ENCODE peak calls at places on chromosomes 6 and 20, in ten cellular contexts. D is prostate gland, A is K562, I is IMR-90, V is breast epithelium, H is transverse colon, T is sigmoid colon, G is esophagus squamous epithelium, Y is A549, R is uterus. C is an unnamed sample. For H3K9me3, the result is how much of the 10 kb centered on the place peaks cover.

GRCh38 chr20:47929368-47930115 is 144.3 kb upstream of the SULF2 start:
- DNase-seq in Y (no peak), T (no peak), D (no peak), G (no peak), I (peak), A (no peak), R (no peak), H (no peak), V (no peak), C (no peak)

GRCh38 chr6:143750945-143751344 is 73.2 kb downstream of the PHACTR2 start:
- DNase-seq in R (no peak), G (no peak), A (no peak), T (no peak), D (no peak), H (no peak), I (no peak), V (no peak), Y (no peak), C (no peak)

GRCh38 chr6:142932788-142933362 is 12.1 kb downstream of the HIVEP2 start:
- DNase-seq in G (no peak), H (no peak), D (no peak), Y (no peak), A (no peak), V (no peak), T (no peak), I (no peak), R (no peak), C (no peak)

GRCh38 chr6:35248300-35248699 is 11.2 kb upstream of the ZNF76 start:
- DNase-seq in Y (peak), V (no peak), A (no peak), H (no peak), I (peak), T (no peak), D (no peak), R (no peak), G (no peak), C (no peak)

GRCh38 chr6:16625319-16626240 is 135.7 kb downstream of the ATXN1 start:
- DNase-seq in I (peak), G (no peak), R (no peak), V (no peak), H (no peak), D (no peak), Y (peak), T (no peak), A (no peak), C (no peak)

GRCh38 chr6:15250440-15251168 is 4.7 kb downstream of the JARID2 start:
- DNase-seq in A (no peak), T (no peak), Y (no peak), H (no peak), R (no peak), D (no peak), G (no peak), V (no peak), I (no peak), C (no peak)

GRCh38 chr6:38985839-38986238 is 62.7 kb upstream of the GLP1R start:
- DNase-seq in V (no peak), G (no peak), H (no peak), I (no peak), A (no peak), T (no peak), R (no peak), D (no peak), Y (no peak), C (no peak)

GRCh38 chr6:110878751-110879539 is 4.4 kb downstream of the AMD1 start:
- DNase-seq in I (peak), R (no peak), H (peak), Y (peak), G (no peak), V (no peak), D (peak), T (no peak), A (no peak), C (no peak)

GRCh38 chr6:125253881-125254280 is 47.9 kb downstream of the HDDC2 start:
- DNase-seq in D (no peak), H (no peak), R (no peak), A (no peak), G (no peak), I (no peak), Y (no peak), V (no peak), T (no peak), C (no peak)

GRCh38 chr20:46088409-46089075 is 1.2 kb downstream of the NCOA5 start:
- DNase-seq in G (no peak), A (peak), Y (peak), V (no peak), T (no peak), R (no peak), D (no peak), H (no peak), I (peak), C (no peak)

GRCh38 chr6:49097116-49097515 is 365.9 kb downstream of the MMUT start:
- DNase-seq in I (no peak), H (no peak), T (no peak), D (no peak), A (no peak), Y (no peak), R (no peak), V (no peak), G (no peak), C (no peak)

GRCh38 chr6:3648724-3649123 is 102.8 kb downstream of the PXDC1 start:
- DNase-seq in H (no peak), Y (no peak), D (no peak), T (no peak), A (no peak), V (no peak), R (no peak), G (no peak), I (no peak), C (no peak)

GRCh38 chr20:19074828-19075516 is 137.5 kb upstream of the SLC24A3 start:
- DNase-seq in H (no peak), Y (no peak), V (peak), R (no peak), G (no peak), A (no peak), D (no peak), T (no peak), I (no peak), C (no peak)

GRCh38 chr20:9963029-9963428 is 71.8 kb upstream of the ANKEF1 start:
- DNase-seq in T (no peak), H (no peak), I (no peak), V (no peak), R (no peak), A (no peak), D (no peak), G (no peak), Y (no peak), C (no peak)

GRCh38 chr20:33250666-33251065 is 14.9 kb downstream of the BPIFA1 start:
- DNase-seq in V (no peak), D (no peak), A (no peak), I (no peak), Y (no peak), R (no peak), H (no peak), G (no peak), T (no peak), C (no peak)

GRCh38 chr20:15818651-15819071 is 754.6 kb downstream of the KIF16B start:
- DNase-seq in I (no peak), A (no peak), V (no peak), T (no peak), Y (no peak), R (no peak), G (no peak), D (peak), H (no peak), C (no peak)

GRCh38 chr20:17694767-17695166 is 5.0 kb upstream of the BANF2 start:
- DNase-seq in R (no peak), V (no peak), T (peak), I (no peak), G (no peak), A (no peak), H (no peak), D (no peak), Y (no peak), C (no peak)

GRCh38 chr6:153553627-153554026 is 422.5 kb upstream of the RGS17 start:
- DNase-seq in Y (peak), I (no peak), G (no peak), A (no peak), R (no peak), D (no peak), T (no peak), H (no peak), V (no peak), C (no peak)
- TF ChIP-seq CTCF in Y (no peak), I (no peak), G (no peak), A (no peak), R (no peak), D (no peak), T (no peak), H (no peak), V (no peak), C (no peak)

DNA sequence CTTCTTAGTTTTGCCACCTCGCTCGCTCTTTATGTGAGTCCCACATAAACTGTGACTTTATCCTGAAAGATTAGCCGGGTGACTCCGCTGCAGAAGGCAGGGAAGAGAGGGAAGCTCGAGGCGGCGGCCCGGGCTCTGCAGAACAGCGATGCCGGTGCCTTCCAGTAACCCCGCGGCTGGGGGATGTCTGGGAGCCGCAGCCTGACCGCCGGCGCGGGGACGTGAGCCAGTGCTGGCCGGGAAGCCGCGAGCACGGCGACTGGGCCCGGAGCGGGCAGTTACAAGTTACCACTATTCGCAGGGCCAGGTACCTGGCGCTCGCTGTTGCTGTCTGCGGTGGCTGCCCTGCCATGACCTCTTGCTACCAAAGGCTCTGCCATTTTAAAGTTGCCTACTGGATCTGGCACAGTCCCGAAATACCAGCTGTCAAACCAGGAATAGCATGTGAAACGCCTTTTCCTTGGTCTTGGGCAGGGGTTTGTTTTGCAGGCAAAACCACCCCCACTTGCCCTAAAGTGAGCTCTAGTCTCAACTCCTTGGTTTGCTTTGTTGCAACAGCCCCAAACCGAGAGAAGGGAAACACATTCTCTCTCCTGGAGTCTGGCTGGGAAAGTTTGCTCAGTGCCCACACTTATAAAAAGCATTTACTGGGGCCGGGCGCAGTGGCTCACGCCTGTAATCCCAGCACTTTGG is 124.0 kb upstream of the SLC2A12 start:
- DNase-seq in R (peak), H (no peak), D (peak), V (no peak), T (peak), G (no peak), Y (no peak), I (peak), A (no peak), C (peak)
- TF ChIP-seq POLR2A in R (no peak), H (no peak), D (no peak), V (no peak), T (no peak), G (no peak), Y (no peak), I (no peak), A (no peak), C (peak)

GRCh38 chr20:31476313-31476623 is 1.2 kb downstream of the REM1 start:
- DNase-seq in V (no peak), T (no peak), I (no peak), H (no peak), D (no peak), R (no peak), Y (no peak), A (no peak), G (no peak), C (no peak)
- H3K9me3 ChIP-seq in V (under half), T (under half), I (under half), H (under half), D (under half), R (under half), Y (under half), A (under half), G (under half), C (under half)

DNA sequence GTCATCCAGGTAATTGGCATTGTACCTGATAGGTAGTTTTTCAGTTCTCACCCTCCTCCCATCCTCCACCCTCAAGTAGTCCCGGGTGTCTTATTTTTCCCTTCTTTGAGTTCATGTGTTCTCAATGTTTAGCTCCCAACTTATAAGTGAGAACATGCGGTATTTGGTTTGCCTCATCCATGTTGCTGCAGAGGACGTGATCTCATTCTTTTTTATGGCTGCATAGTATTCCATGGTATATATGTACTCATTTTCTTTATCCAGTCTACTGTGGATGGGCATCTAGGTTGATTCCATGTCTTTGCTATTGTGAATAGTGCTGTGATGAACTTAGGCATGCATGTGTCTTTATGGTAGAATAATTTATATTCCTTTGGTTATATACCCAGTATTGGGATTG is 45.8 kb downstream of the RPRD1B start:
- DNase-seq in D (no peak), G (no peak), A (no peak), Y (no peak), V (no peak), T (no peak), I (no peak), H (no peak), R (no peak), C (no peak)
- TF ChIP-seq CTCF in D (no peak), G (no peak), A (no peak), Y (no peak), V (no peak), T (no peak), I (no peak), H (no peak), R (no peak), C (no peak)

DNA sequence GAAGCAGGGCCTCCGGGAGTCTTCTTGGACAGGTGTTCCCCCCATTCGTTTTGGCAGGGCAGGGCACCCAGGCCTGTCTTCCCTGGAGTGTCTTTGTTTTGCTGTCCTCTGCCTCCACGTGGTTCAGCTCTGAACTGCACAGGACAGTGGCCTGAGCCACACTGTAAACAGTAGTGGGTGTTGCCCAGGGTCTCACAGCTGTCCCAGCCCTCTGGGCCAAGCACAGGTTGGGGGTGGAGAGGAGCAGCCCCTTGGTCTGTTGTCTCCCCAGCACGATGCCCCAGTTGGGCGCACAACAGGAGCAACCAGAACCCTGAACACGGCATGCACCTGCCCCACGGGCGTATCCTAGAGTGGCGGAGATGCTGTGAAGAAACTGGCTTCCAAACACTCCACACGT is 14.4 kb downstream of the CCDC167 start:
- DNase-seq in G (no peak), D (no peak), I (no peak), R (no peak), H (no peak), Y (peak), T (no peak), V (no peak), A (peak), C (no peak)
- TF ChIP-seq POLR2A in G (no peak), D (no peak), I (no peak), R (no peak), H (no peak), Y (no peak), T (no peak), V (no peak), A (no peak), C (no peak)

GRCh38 chr20:60035-60918 is 27.2 kb upstream of the DEFB125 start:
- DNase-seq in T (no peak), R (no peak), G (no peak), H (no peak), A (no peak), Y (peak), V (no peak), D (no peak), I (no peak), C (no peak)

GRCh38 chr20:62487-62886 is 25.0 kb upstream of the DEFB125 start:
- DNase-seq in Y (no peak), I (no peak), H (no peak), R (no peak), A (no peak), D (no peak), T (no peak), G (no peak), V (no peak), C (no peak)

GRCh38 chr20:61230-61629 is 26.2 kb upstream of the DEFB125 start:
- DNase-seq in Y (no peak), R (no peak), H (no peak), A (no peak), T (no peak), V (no peak), G (no peak), I (no peak), D (no peak), C (no peak)

GRCh38 chr20:64026-64603 is 23.4 kb upstream of the DEFB125 start:
- DNase-seq in R (no peak), Y (no peak), V (no peak), G (no peak), T (no peak), D (no peak), A (no peak), I (no peak), H (no peak), C (no peak)

DNA sequence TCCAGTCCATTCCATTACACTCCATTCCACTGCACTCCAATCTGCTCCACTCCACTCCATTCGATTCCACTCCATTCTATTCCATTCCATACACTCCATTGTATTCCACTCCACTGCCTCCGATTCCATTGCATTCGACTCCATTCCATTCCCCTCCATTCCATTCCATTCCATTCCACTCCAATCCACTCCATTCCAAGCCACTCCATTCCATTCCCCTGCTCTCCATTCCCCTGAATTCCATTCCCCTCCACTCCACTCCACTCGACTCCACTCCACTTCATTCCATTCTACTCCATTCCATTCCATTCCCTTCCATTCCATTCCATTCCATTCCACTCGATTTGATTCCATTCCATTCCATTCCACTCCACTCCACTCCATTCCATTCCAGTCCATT is 25.7 kb upstream of the DEFB125 start:
- DNase-seq in T (no peak), A (no peak), V (no peak), I (no peak), G (no peak), H (no peak), D (no peak), Y (peak), R (no peak), C (no peak)
- H3K9me3 ChIP-seq in T (under half), A (under half), V (under half), I (under half), G (under half), H (under half), D (under half), Y (under half), R (under half), C (under half)

GRCh38 chr6:122772724-122773123 is 6.8 kb upstream of the FABP7 start:
- DNase-seq in H (no peak), A (no peak), G (no peak), R (no peak), T (no peak), V (no peak), Y (no peak), I (no peak), D (no peak), C (no peak)
- TF ChIP-seq CTCF in H (no peak), A (no peak), G (peak), R (no peak), T (no peak), V (no peak), Y (no peak), I (no peak), D (no peak), C (no peak)

GRCh38 chr6:43231735-43232450 is 2.6 kb upstream of the DNPH1 start:
- DNase-seq in D (no peak), H (no peak), I (no peak), T (no peak), G (no peak), V (no peak), R (no peak), A (no peak), Y (no peak), C (no peak)

GRCh38 chr6:43226192-43226851 is 3.0 kb downstream of the DNPH1 start:
- DNase-seq in G (no peak), H (no peak), Y (no peak), I (no peak), A (no peak), D (no peak), T (peak), R (no peak), V (no peak), C (no peak)

GRCh38 chr6:43231053-43231452 is 1.8 kb upstream of the DNPH1 start:
- DNase-seq in R (no peak), H (no peak), D (no peak), G (no peak), I (no peak), Y (no peak), A (no peak), T (no peak), V (no peak), C (no peak)

GRCh38 chr6:43229803-43230239 is 540 bp upstream of the DNPH1 start:
- DNase-seq in T (peak), I (no peak), R (no peak), A (no peak), G (no peak), D (no peak), V (no peak), H (no peak), Y (no peak), C (no peak)

DNA sequence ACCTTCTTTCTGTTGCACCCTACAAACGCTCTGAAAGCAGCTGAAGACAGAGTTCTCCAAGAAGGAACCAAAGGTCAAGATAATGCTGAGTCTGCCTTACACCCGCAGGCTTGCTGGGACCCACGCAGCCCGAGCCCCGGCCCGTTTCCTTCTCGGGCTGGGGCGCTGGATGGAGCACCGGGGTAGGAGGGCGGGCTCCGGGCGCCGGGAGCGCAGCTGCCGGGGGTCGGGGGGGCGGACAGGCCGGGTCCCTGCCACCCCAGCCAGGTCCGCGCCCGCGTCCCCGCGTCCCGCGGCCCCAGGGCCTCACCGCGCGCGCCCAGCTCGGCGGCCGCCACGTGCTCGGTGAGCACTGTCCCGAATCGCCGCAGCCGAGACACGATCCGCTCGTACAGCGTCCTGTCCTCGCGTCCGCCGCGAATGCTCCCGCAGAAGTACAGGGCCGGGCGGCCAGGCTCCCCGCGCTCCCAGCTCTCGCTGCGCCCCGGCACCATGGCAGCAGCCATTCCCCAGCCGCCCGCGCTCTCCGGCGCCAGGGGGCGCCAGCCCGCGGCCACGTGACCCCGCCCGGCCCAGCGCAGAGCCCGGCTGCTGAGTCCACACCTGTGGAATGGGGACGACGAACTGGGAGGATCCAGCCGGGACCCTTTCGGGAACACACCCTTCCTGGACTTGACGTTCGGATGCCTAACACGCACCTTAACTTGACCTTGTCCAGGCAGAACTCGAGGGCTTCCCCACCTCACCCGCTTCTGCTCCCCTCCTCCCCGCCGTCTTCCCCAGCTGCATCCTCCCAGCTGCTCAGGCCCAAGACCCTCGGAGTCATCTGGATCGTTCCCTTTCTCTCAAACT is at the start of gene DNPH1:
- DNase-seq in V (peak), T (peak), I (peak), H (peak), Y (peak), R (peak), G (no peak), D (peak), A (peak), C (peak)
- TF ChIP-seq POLR2A in V (no peak), T (no peak), I (no peak), H (peak), Y (peak), R (peak), G (peak), D (peak), A (peak), C (no peak)

C was measured in gastrocnemius medialis.